ENCODE peak calls at places on chromosomes 4 and X, in four cellular contexts. W is GM12878, C is K562, B is SK-N-SH. P is an unnamed sample.

GRCh38 chr4:109294468-109295020 is 7.9 kb downstream of the COL25A1 start:
- DNase-seq in C (no peak), B (no peak), W (no peak), P (no peak)

GRCh38 chr4:38046735-38047487 is 86.7 kb downstream of the PTTG2 start:
- DNase-seq in B (no peak), C (no peak), W (no peak), P (peak)

GRCh38 chr4:53702334-53703266 is 111.3 kb upstream of the LNX1 start:
- DNase-seq in B (peak), C (no peak), W (peak), P (peak)

GRCh38 chrX:3713225-3713936 is at the start of gene PRKX:
- DNase-seq in W (peak), C (peak), B (peak), P (peak)

GRCh38 chr4:5423670-5424069 is 284.7 kb downstream of the EVC2 start:
- DNase-seq in B (no peak), C (no peak), W (no peak), P (no peak)

GRCh38 chr4:172202480-172203076 is 389.4 kb downstream of the GALNTL6 start:
- DNase-seq in W (no peak), C (peak), B (peak), P (no peak)

GRCh38 chr4:146975535-146975934 is 29.9 kb upstream of the TTC29 start:
- DNase-seq in W (no peak), B (no peak), C (no peak), P (no peak)

GRCh38 chrX:34546366-34546765 is 110.7 kb downstream of the TMEM47 start:
- DNase-seq in C (no peak), W (no peak), B (no peak), P (no peak)

GRCh38 chr4:92305878-92306520 is 2.2 kb downstream of the GRID2 start:
- DNase-seq in W (no peak), B (peak), C (no peak), P (peak)

GRCh38 chr4:81405900-81406401 is 65.8 kb downstream of the RASGEF1B start:
- DNase-seq in B (peak), W (peak), C (peak), P (no peak)

GRCh38 chr4:148030486-148030885 is 298.6 kb downstream of the ARHGAP10 start:
- DNase-seq in C (no peak), W (no peak), B (no peak), P (no peak)

GRCh38 chrX:112653017-112653416 is 26.7 kb downstream of the LHFPL1 start:
- DNase-seq in B (no peak), W (no peak), C (no peak), P (no peak)

GRCh38 chr4:7967501-7968261 is 28.0 kb upstream of the AFAP1 start:
- DNase-seq in B (no peak), W (no peak), C (no peak), P (no peak)

GRCh38 chrX:53233536-53233935 is 8.5 kb upstream of the KDM5C start:
- DNase-seq in C (no peak), W (no peak), B (no peak), P (no peak)

GRCh38 chr4:99389606-99390005 is 37.1 kb upstream of the ADH1C start:
- DNase-seq in C (no peak), W (no peak), B (no peak), P (no peak)

GRCh38 chrX:136589966-136590365 is 58.0 kb downstream of the VGLL1 start:
- DNase-seq in B (no peak), W (no peak), C (no peak), P (no peak)

GRCh38 chr4:62250100-62250499 is 1050.0 kb downstream of the ADGRL3 start:
- DNase-seq in W (no peak), B (no peak), C (no peak), P (no peak)

GRCh38 chrX:10098235-10098819 is 58.4 kb upstream of the CLCN4 start:
- DNase-seq in W (peak), B (no peak), C (no peak), P (no peak)
- TF ChIP-seq USF1 in W (no peak), B (no peak), C (no peak), P (no peak)

DNA sequence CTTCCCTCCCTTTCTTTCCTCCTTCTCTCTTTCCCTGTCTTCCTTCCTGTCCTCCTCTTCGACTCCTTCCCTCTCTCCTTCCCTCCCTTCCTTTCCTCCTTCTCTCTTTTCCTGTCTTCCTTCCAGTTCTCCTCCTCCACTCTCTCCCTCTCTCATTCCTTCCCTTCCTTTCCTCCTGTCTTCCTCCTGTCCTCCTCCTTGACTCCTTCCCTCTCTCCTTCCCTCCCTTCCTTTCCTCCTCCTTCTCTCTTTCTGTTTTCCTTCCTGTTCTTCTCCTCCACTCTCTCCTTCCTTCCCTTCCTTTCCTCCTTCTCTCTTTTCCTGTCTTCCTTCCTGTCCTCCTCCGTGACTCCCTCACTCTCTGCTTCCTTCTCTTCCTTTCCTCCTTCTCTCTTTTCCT is 5.3 kb upstream of the PUDP start:
- DNase-seq in C (no peak), W (no peak), B (no peak), P (no peak)
- TF ChIP-seq USF2 in C (no peak), W (no peak), B (no peak), P (no peak)

GRCh38 chrX:151935358-151935757 is 22.7 kb downstream of the MAGEA4 start:
- DNase-seq in C (no peak), B (no peak), W (no peak), P (no peak)
- TF ChIP-seq USF1 in C (no peak), B (no peak), W (no peak), P (no peak)

GRCh38 chrX:107769581-107770317 is 5.8 kb downstream of the TSC22D3 start:
- DNase-seq in B (no peak), W (no peak), C (no peak), P (no peak)

GRCh38 chrX:107768051-107768450 is 7.5 kb downstream of the TSC22D3 start:
- DNase-seq in W (no peak), C (no peak), B (no peak), P (no peak)

GRCh38 chrX:107763647-107764046 is 11.9 kb downstream of the TSC22D3 start:
- DNase-seq in C (no peak), W (no peak), B (no peak), P (no peak)

GRCh38 chrX:107764845-107765608 is 10.6 kb downstream of the TSC22D3 start:
- DNase-seq in C (no peak), B (no peak), W (no peak), P (no peak)

GRCh38 chrX:107766470-107767140 is 9.0 kb downstream of the TSC22D3 start:
- DNase-seq in C (no peak), W (no peak), B (no peak), P (no peak)
- TF ChIP-seq USF2 in C (no peak), W (no peak), B (no peak), P (no peak)

DNA sequence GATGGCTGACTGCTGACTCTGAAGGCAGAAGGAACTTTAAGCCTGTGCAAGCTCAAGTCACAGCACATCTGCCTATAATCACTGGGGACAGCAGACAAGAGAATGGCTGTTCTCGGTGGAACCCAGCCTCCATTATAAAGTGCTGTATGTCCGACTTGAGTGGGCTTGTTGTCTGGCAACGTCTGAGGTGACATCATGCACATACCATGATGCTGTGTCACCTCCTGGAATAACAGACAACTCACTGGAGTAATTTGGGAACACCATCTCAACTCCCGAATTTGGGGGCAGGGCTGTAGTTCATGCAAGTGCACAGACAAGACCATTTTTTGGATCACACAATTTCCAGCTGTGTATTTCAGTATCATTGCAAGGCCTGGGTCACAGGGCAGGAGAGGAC is 59.8 kb upstream of the GPM6B start:
- DNase-seq in C (no peak), B (no peak), W (no peak), P (no peak)
- TF ChIP-seq USF1 in C (no peak), B (no peak), W (no peak), P (no peak)

DNA sequence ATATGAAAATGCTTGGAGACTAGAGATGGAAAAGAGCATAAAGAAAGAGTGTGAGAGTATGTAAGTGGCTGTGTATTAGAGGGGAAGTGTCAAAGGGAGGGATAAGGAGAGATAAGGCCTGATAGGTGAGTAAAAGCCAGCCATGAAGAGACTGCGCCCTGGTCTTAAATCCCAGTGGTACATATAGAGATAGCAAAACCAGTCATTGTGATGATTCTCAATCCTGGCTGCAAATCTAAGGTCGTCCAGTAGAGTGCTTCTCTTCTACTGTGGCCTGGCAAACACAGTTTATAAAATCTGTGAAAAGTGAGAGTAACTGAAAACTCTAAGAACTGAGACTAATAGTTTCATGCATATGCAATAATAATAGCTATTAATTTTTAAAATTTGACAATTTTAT is 86.9 kb downstream of the MAB21L2 start:
- DNase-seq in C (no peak), B (no peak), W (no peak), P (no peak)
- TF ChIP-seq USF2 in C (no peak), B (no peak), W (no peak), P (no peak)

P was measured in WTC11.